ENCODE peak calls at places on chromosomes 16 and 17, in eight cellular contexts. One of them, this sample, is unnamed.

GRCh38 chr17:67435122-67435521 is 58.0 kb downstream of the PITPNC1 start:
- DNase-seq in adrenal gland: peak
- DNase-seq in pancreas: no peak
- DNase-seq in cardiac fibroblast: peak
- DNase-seq in upper lobe of right lung: no peak
- DNase-seq in astrocyte of the spinal cord: no peak
- DNase-seq in AG04450: no peak
- DNase-seq in LNCaP clone FGC: no peak
- DNase-seq in this sample: no peak

GRCh38 chr16:50068550-50068949 is 2.8 kb downstream of the HEATR3 start:
- DNase-seq in astrocyte of the spinal cord: peak
- DNase-seq in cardiac fibroblast: peak
- DNase-seq in AG04450: peak
- DNase-seq in adrenal gland: no peak
- DNase-seq in upper lobe of right lung: no peak
- DNase-seq in pancreas: no peak
- DNase-seq in LNCaP clone FGC: no peak
- DNase-seq in this sample: no peak

GRCh38 chr17:76531501-76532038 is 5.9 kb downstream of the CYGB start:
- DNase-seq in upper lobe of right lung: no peak
- DNase-seq in astrocyte of the spinal cord: no peak
- DNase-seq in adrenal gland: no peak
- DNase-seq in cardiac fibroblast: no peak
- DNase-seq in LNCaP clone FGC: no peak
- DNase-seq in AG04450: no peak
- DNase-seq in pancreas: no peak
- DNase-seq in this sample: no peak

GRCh38 chr16:82024883-82025282 is 10.2 kb upstream of the HSD17B2 start:
- DNase-seq in cardiac fibroblast: no peak
- DNase-seq in astrocyte of the spinal cord: no peak
- DNase-seq in upper lobe of right lung: no peak
- DNase-seq in AG04450: no peak
- DNase-seq in adrenal gland: no peak
- DNase-seq in pancreas: no peak
- DNase-seq in LNCaP clone FGC: no peak
- DNase-seq in this sample: no peak

GRCh38 chr16:88478115-88478514 is 25.0 kb downstream of the ZFPM1 start:
- DNase-seq in upper lobe of right lung: no peak
- DNase-seq in pancreas: no peak
- DNase-seq in LNCaP clone FGC: no peak
- DNase-seq in adrenal gland: no peak
- DNase-seq in AG04450: no peak
- DNase-seq in cardiac fibroblast: no peak
- DNase-seq in astrocyte of the spinal cord: no peak
- DNase-seq in this sample: no peak

GRCh38 chr17:76394166-76394565 is 9.8 kb downstream of the SPHK1 start:
- DNase-seq in upper lobe of right lung: no peak
- DNase-seq in adrenal gland: no peak
- DNase-seq in LNCaP clone FGC: no peak
- DNase-seq in cardiac fibroblast: no peak
- DNase-seq in astrocyte of the spinal cord: no peak
- DNase-seq in AG04450: no peak
- DNase-seq in pancreas: no peak
- DNase-seq in this sample: no peak

GRCh38 chr17:4796550-4796915 is 569 bp downstream of the PSMB6 start:
- DNase-seq in cardiac fibroblast: peak
- DNase-seq in LNCaP clone FGC: no peak
- DNase-seq in upper lobe of right lung: no peak
- DNase-seq in pancreas: no peak
- DNase-seq in astrocyte of the spinal cord: peak
- DNase-seq in AG04450: no peak
- DNase-seq in adrenal gland: peak
- DNase-seq in this sample: no peak

GRCh38 chr17:82234211-82235055 is 5.6 kb downstream of the SLC16A3 start:
- DNase-seq in AG04450: no peak
- DNase-seq in upper lobe of right lung: no peak
- DNase-seq in astrocyte of the spinal cord: no peak
- DNase-seq in adrenal gland: no peak
- DNase-seq in LNCaP clone FGC: no peak
- DNase-seq in cardiac fibroblast: no peak
- DNase-seq in pancreas: no peak
- DNase-seq in this sample: no peak

GRCh38 chr17:50620848-50621247 is 13.8 kb upstream of the ABCC3 start:
- DNase-seq in upper lobe of right lung: no peak
- DNase-seq in cardiac fibroblast: no peak
- DNase-seq in pancreas: no peak
- DNase-seq in adrenal gland: no peak
- DNase-seq in astrocyte of the spinal cord: no peak
- DNase-seq in LNCaP clone FGC: no peak
- DNase-seq in AG04450: no peak
- DNase-seq in this sample: no peak

GRCh38 chr16:28844226-28844885 is 1.8 kb downstream of the TUFM start:
- DNase-seq in pancreas: no peak
- DNase-seq in adrenal gland: no peak
- DNase-seq in cardiac fibroblast: no peak
- DNase-seq in AG04450: no peak
- DNase-seq in astrocyte of the spinal cord: no peak
- DNase-seq in upper lobe of right lung: no peak
- DNase-seq in LNCaP clone FGC: no peak
- DNase-seq in this sample: no peak

GRCh38 chr16:50853329-50853728 is 111.4 kb downstream of the CYLD start:
- DNase-seq in upper lobe of right lung: no peak
- DNase-seq in cardiac fibroblast: no peak
- DNase-seq in astrocyte of the spinal cord: no peak
- DNase-seq in AG04450: no peak
- DNase-seq in pancreas: no peak
- DNase-seq in adrenal gland: no peak
- DNase-seq in LNCaP clone FGC: no peak
- DNase-seq in this sample: no peak

GRCh38 chr16:50121278-50121677 is 31.8 kb upstream of the TENT4B start:
- DNase-seq in adrenal gland: no peak
- DNase-seq in LNCaP clone FGC: no peak
- DNase-seq in astrocyte of the spinal cord: no peak
- DNase-seq in cardiac fibroblast: no peak
- DNase-seq in pancreas: no peak
- DNase-seq in upper lobe of right lung: no peak
- DNase-seq in AG04450: no peak
- DNase-seq in this sample: no peak

GRCh38 chr17:41009301-41009760 is 403 bp upstream of the KRTAP3-1 start:
- DNase-seq in upper lobe of right lung: no peak
- DNase-seq in LNCaP clone FGC: peak
- DNase-seq in cardiac fibroblast: no peak
- DNase-seq in astrocyte of the spinal cord: no peak
- DNase-seq in pancreas: no peak
- DNase-seq in adrenal gland: no peak
- DNase-seq in AG04450: no peak
- DNase-seq in this sample: no peak

GRCh38 chr16:57949013-57949412 is 21.9 kb downstream of the CNGB1 start:
- DNase-seq in astrocyte of the spinal cord: no peak
- DNase-seq in AG04450: no peak
- DNase-seq in upper lobe of right lung: no peak
- DNase-seq in adrenal gland: no peak
- DNase-seq in pancreas: no peak
- DNase-seq in LNCaP clone FGC: no peak
- DNase-seq in cardiac fibroblast: no peak
- DNase-seq in this sample: no peak

GRCh38 chr16:2835638-2836493 is 5.8 kb downstream of the ZG16B start:
- DNase-seq in cardiac fibroblast: peak
- DNase-seq in upper lobe of right lung: peak
- DNase-seq in astrocyte of the spinal cord: peak
- DNase-seq in pancreas: peak
- DNase-seq in LNCaP clone FGC: no peak
- DNase-seq in AG04450: peak
- DNase-seq in adrenal gland: no peak
- DNase-seq in this sample: peak

GRCh38 chr16:21001262-21001661 is 100.7 kb downstream of the LYRM1 start:
- DNase-seq in cardiac fibroblast: peak
- DNase-seq in LNCaP clone FGC: no peak
- DNase-seq in adrenal gland: peak
- DNase-seq in astrocyte of the spinal cord: no peak
- DNase-seq in pancreas: peak
- DNase-seq in upper lobe of right lung: no peak
- DNase-seq in AG04450: no peak
- DNase-seq in this sample: no peak

GRCh38 chr17:64001091-64001579 is 3.0 kb downstream of the PRR29 start:
- DNase-seq in LNCaP clone FGC: no peak
- DNase-seq in cardiac fibroblast: no peak
- DNase-seq in pancreas: no peak
- DNase-seq in upper lobe of right lung: no peak
- DNase-seq in astrocyte of the spinal cord: no peak
- DNase-seq in AG04450: no peak
- DNase-seq in adrenal gland: no peak
- DNase-seq in this sample: no peak

GRCh38 chr17:74972107-74972972 is at the start of gene HID1:
- DNase-seq in pancreas: peak
- DNase-seq in astrocyte of the spinal cord: no peak
- DNase-seq in AG04450: no peak
- DNase-seq in cardiac fibroblast: no peak
- DNase-seq in LNCaP clone FGC: peak
- DNase-seq in adrenal gland: peak
- DNase-seq in upper lobe of right lung: peak
- DNase-seq in this sample: no peak

DNA sequence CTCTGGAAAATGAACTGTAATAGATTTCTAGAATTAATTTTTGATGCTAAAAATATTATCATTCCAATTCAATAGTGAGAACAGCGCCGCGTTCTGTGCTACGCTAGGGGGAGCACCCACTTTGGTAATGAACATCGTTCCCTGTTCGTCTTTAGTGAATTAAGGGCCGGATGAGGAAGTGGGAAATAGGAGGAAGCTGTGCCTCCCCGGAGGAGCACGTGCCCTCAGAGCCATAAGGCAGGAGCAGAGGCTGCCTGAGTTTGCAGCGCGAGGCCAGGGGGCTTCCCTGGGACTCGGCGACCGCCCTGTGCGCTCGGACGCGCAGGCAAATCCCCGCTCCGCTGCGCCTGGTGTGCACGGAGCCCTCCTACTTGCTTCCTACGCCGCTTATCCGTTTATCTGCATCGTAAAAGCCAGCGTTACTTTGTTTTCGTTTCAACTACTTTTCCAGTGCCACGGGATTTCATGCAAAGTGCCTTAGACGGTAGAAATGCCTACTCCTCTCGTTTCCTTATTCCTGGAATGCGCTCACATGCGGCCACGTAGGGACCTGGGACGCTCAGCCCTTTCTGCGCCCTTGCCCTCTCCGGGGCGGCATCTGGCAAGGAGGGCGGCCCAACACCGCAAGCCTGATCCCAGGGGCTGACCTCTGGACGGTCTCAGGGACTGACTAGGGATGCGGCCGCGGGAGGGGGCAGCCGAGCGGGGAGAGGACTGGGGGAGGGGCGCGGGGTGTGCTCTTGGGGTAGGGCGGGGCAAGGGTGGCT is 76.4 kb downstream of the KCNJ12 start:
- DNase-seq in astrocyte of the spinal cord: peak
- DNase-seq in cardiac fibroblast: peak
- DNase-seq in LNCaP clone FGC: no peak
- DNase-seq in upper lobe of right lung: peak
- DNase-seq in pancreas: peak
- DNase-seq in AG04450: peak
- DNase-seq in adrenal gland: peak
- DNase-seq in this sample: peak
- TF ChIP-seq CTCF in astrocyte of the spinal cord: peak
- TF ChIP-seq CTCF in cardiac fibroblast: peak
- TF ChIP-seq CTCF in LNCaP clone FGC: peak
- TF ChIP-seq CTCF in upper lobe of right lung: peak
- TF ChIP-seq CTCF in pancreas: no peak
- TF ChIP-seq CTCF in AG04450: peak
- TF ChIP-seq CTCF in adrenal gland: peak
- TF ChIP-seq CTCF in this sample: peak

DNA sequence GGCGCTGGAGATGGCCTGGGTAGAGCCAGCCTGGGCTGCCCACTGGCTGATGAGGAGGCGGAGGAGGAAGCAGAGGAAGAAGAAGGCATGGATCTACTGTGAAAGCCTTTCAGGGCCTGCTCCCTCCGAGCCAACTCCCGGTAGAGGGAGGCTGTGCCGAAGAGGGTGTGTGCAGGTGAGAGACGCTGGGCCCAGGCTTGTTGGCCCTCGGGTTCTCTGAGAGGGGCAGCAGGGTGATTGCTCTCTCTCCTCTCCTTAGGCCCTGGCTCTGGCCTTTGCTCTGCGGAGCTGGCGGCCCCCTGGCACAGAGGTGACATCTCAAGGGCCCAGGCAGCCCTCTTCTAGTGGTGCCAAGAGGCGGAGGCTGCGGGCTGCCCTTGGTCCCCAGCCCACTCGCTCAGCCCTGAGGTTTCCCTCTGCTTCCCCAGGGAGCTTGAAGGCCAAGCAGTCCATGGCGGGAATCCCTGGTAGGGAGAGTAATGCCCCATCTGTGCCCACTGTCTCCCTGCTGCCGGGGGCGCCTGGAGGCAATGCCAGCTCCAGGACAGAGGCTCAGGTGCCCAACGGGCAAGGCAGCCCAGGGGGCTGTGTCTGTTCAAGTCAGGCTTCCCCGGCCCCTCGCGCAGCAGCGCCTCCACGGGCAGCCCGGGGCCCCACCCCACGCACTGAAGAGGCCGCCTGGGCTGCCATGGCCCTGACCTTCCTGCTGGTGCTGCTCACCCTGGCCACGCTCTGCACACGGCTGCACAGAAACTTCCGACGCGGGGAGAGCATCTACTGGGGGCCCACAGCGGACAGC is 3.6 kb downstream of the TP53I13 start:
- DNase-seq in pancreas: no peak
- DNase-seq in AG04450: no peak
- DNase-seq in astrocyte of the spinal cord: no peak
- DNase-seq in cardiac fibroblast: no peak
- DNase-seq in adrenal gland: peak
- DNase-seq in LNCaP clone FGC: no peak
- DNase-seq in upper lobe of right lung: peak
- DNase-seq in this sample: no peak
- H3K4me3 ChIP-seq in pancreas: no peak
- H3K4me3 ChIP-seq in AG04450: peak
- H3K4me3 ChIP-seq in astrocyte of the spinal cord: no peak
- H3K4me3 ChIP-seq in cardiac fibroblast: no peak
- H3K4me3 ChIP-seq in adrenal gland: no peak
- H3K4me3 ChIP-seq in LNCaP clone FGC: no peak
- H3K4me3 ChIP-seq in upper lobe of right lung: peak
- H3K4me3 ChIP-seq in this sample: no peak

GRCh38 chr16:73846292-73846849 is 450.2 kb upstream of the PSMD7 start:
- DNase-seq in cardiac fibroblast: no peak
- DNase-seq in upper lobe of right lung: no peak
- DNase-seq in pancreas: no peak
- DNase-seq in adrenal gland: no peak
- DNase-seq in astrocyte of the spinal cord: no peak
- DNase-seq in AG04450: no peak
- DNase-seq in LNCaP clone FGC: no peak
- DNase-seq in this sample: no peak
- TF ChIP-seq CTCF in cardiac fibroblast: no peak
- TF ChIP-seq CTCF in upper lobe of right lung: no peak
- TF ChIP-seq CTCF in pancreas: no peak
- TF ChIP-seq CTCF in adrenal gland: no peak
- TF ChIP-seq CTCF in astrocyte of the spinal cord: no peak
- TF ChIP-seq CTCF in AG04450: no peak
- TF ChIP-seq CTCF in LNCaP clone FGC: no peak
- TF ChIP-seq CTCF in this sample: no peak

DNA sequence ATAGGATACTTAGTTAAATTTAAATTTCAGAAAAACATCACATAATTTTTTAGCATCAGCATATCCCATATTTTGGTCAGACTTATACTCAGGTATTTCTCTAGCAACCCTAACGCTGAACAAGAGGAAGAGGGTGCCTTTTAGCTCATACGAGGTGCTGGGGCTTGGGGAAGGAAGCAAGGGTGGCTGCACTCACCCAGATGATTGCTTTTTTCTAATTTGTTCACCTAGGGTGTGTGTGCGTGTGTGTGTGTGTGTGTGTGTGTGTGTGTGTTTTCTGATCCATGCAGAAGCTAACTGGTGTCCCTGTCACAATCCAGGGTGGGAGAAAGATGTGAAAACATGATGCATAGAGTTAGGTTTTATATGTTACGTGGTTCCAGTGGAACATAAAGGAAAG is 81.2 kb downstream of the WNT3 start:
- DNase-seq in astrocyte of the spinal cord: no peak
- DNase-seq in LNCaP clone FGC: no peak
- DNase-seq in upper lobe of right lung: no peak
- DNase-seq in AG04450: no peak
- DNase-seq in pancreas: no peak
- DNase-seq in adrenal gland: no peak
- DNase-seq in cardiac fibroblast: no peak
- DNase-seq in this sample: no peak
- H3K4me3 ChIP-seq in astrocyte of the spinal cord: no peak
- H3K4me3 ChIP-seq in LNCaP clone FGC: no peak
- H3K4me3 ChIP-seq in upper lobe of right lung: no peak
- H3K4me3 ChIP-seq in AG04450: no peak
- H3K4me3 ChIP-seq in pancreas: no peak
- H3K4me3 ChIP-seq in adrenal gland: no peak
- H3K4me3 ChIP-seq in cardiac fibroblast: no peak
- H3K4me3 ChIP-seq in this sample: no peak

This sample was measured in astrocyte of the cerebellum.